ENCODE peak calls at places on chromosomes 5 and 9, in six cellular contexts. C, N, E, P, H and R are unnamed samples.

GRCh38 chr5:128084228-128085167 is 932 bp downstream of the SLC12A2 start:
- DNase-seq in C (peak), N (peak), E (peak), P (peak), H (peak), R (no peak)

GRCh38 chr5:148471379-148471778 is 87.6 kb downstream of the FBXO38 start:
- DNase-seq in C (no peak), N (no peak), E (no peak), P (no peak), H (no peak), R (no peak)

GRCh38 chr5:154782326-154782725 is 27.1 kb downstream of the LARP1 start:
- DNase-seq in C (no peak), N (no peak), E (no peak), P (no peak), H (no peak), R (no peak)

GRCh38 chr9:684950-685340 is 156.6 kb upstream of the DMRT1 start:
- DNase-seq in C (no peak), N (peak), E (no peak), P (peak), H (no peak), R (peak)

GRCh38 chr5:144183254-144183889 is 12.7 kb downstream of the KCTD16 start:
- DNase-seq in C (no peak), N (peak), E (peak), P (peak), H (no peak), R (peak)

GRCh38 chr9:99821187-99822095 is at the start of gene NR4A3:
- DNase-seq in C (peak), N (peak), E (peak), P (peak), H (peak), R (peak)

GRCh38 chr9:21252727-21253547 is 13.1 kb upstream of the IFNA14 start:
- DNase-seq in C (no peak), N (peak), E (peak), P (peak), H (peak), R (peak)

GRCh38 chr5:57244331-57244730 is 70.5 kb downstream of the GPBP1 start:
- DNase-seq in C (no peak), N (no peak), E (no peak), P (no peak), H (no peak), R (no peak)

GRCh38 chr9:105632807-105633206 is 29.4 kb upstream of the TAL2 start:
- DNase-seq in C (no peak), N (no peak), E (no peak), P (no peak), H (no peak), R (no peak)

GRCh38 chr5:157471709-157472108 is 11.7 kb downstream of the NIPAL4 start:
- DNase-seq in C (no peak), N (peak), E (peak), P (peak), H (no peak), R (peak)

GRCh38 chr5:141533897-141534296 is 45.0 kb downstream of the PCDHGC5 start:
- DNase-seq in C (no peak), N (peak), E (no peak), P (no peak), H (no peak), R (no peak)

GRCh38 chr5:128378196-128378595 is 159.8 kb downstream of the FBN2 start:
- DNase-seq in C (no peak), N (no peak), E (no peak), P (peak), H (no peak), R (no peak)

GRCh38 chr5:68074048-68074632 is 141.4 kb upstream of the PIK3R1 start:
- DNase-seq in C (no peak), N (no peak), E (peak), P (no peak), H (no peak), R (no peak)

GRCh38 chr9:116066221-116066620 is 87.4 kb upstream of the PAPPA start:
- DNase-seq in C (no peak), N (peak), E (no peak), P (no peak), H (no peak), R (no peak)

GRCh38 chr5:152349683-152350526 is 55.2 kb downstream of the NMUR2 start:
- DNase-seq in C (no peak), N (peak), E (peak), P (peak), H (peak), R (peak)

GRCh38 chr9:137057545-137057944 is 3.7 kb upstream of the ENTPD2 start:
- DNase-seq in C (no peak), N (no peak), E (no peak), P (no peak), H (no peak), R (no peak)

GRCh38 chr5:55175781-55176175 is 2.8 kb upstream of the CDC20B start:
- DNase-seq in C (no peak), N (no peak), E (peak), P (no peak), H (no peak), R (no peak)

GRCh38 chr5:178107889-178108288 is 5.4 kb upstream of the N4BP3 start:
- DNase-seq in C (no peak), N (no peak), E (peak), P (no peak), H (no peak), R (no peak)

GRCh38 chr5:65483474-65484346 is 2.0 kb upstream of the ADAMTS6 start:
- DNase-seq in C (no peak), N (peak), E (peak), P (peak), H (no peak), R (peak)

GRCh38 chr5:24899180-24899579 is 254.4 kb upstream of the CDH10 start:
- DNase-seq in C (no peak), N (no peak), E (no peak), P (no peak), H (no peak), R (no peak)

GRCh38 chr5:172106511-172107356 is 81.3 kb downstream of the STK10 start:
- DNase-seq in C (peak), N (no peak), E (peak), P (peak), H (peak), R (no peak)

GRCh38 chr5:171336486-171337206 is 27.6 kb downstream of the TLX3 start:
- DNase-seq in C (no peak), N (peak), E (peak), P (peak), H (no peak), R (peak)

GRCh38 chr5:60649288-60649917 is 50.6 kb downstream of the DEPDC1B start:
- DNase-seq in C (no peak), N (peak), E (peak), P (peak), H (no peak), R (peak)

GRCh38 chr9:26605367-26605766 is 287.2 kb downstream of the CAAP1 start:
- DNase-seq in C (no peak), N (no peak), E (no peak), P (no peak), H (no peak), R (no peak)

GRCh38 chr9:4228606-4229005 is 71.3 kb downstream of the GLIS3 start:
- DNase-seq in C (no peak), N (peak), E (peak), P (peak), H (no peak), R (peak)

GRCh38 chr9:132546148-132547051 is 36.0 kb upstream of the BARHL1 start:
- DNase-seq in C (no peak), N (peak), E (no peak), P (peak), H (no peak), R (no peak)

GRCh38 chr9:128724744-128725211 is 851 bp upstream of the ZDHHC12 start:
- DNase-seq in C (peak), N (peak), E (peak), P (peak), H (no peak), R (peak)

GRCh38 chr9:34986541-34987047 is 3.0 kb upstream of the DNAJB5 start:
- DNase-seq in C (peak), N (no peak), E (no peak), P (peak), H (no peak), R (no peak)